ENCODE peak calls at places on chromosome 18, in eight cellular contexts. W, P, E, T, V, C, N and G are unnamed samples. For H3K4me1, the result is how much of the 10 kb centered on the place peaks cover.

GRCh38 chr18:63303562-63303961 is 16.0 kb downstream of the BCL2 start:
- DNase-seq in T (no peak), N (no peak), P (no peak), V (no peak), E (no peak), W (no peak), C (no peak), G (no peak)

GRCh38 chr18:4017479-4017878 is 437.6 kb downstream of the DLGAP1 start:
- DNase-seq in V (peak), W (no peak), E (no peak), P (no peak), T (peak), N (no peak), C (no peak), G (no peak)

GRCh38 chr18:36547544-36547943 is 250.0 kb downstream of the FHOD3 start:
- DNase-seq in C (no peak), W (no peak), T (no peak), N (no peak), P (no peak), E (no peak), V (no peak), G (no peak)

GRCh38 chr18:77110936-77111335 is 21.6 kb downstream of the MBP start:
- DNase-seq in W (no peak), C (no peak), P (no peak), N (no peak), V (no peak), T (no peak), E (no peak), G (no peak)

GRCh38 chr18:41347057-41347456 is 608.0 kb upstream of the PIK3C3 start:
- DNase-seq in P (no peak), T (no peak), W (no peak), V (no peak), C (no peak), N (no peak), E (no peak), G (no peak)

GRCh38 chr18:77106331-77106730 is 26.3 kb downstream of the MBP start:
- DNase-seq in C (no peak), P (no peak), V (no peak), N (peak), E (peak), W (no peak), T (no peak), G (no peak)

GRCh38 chr18:26386002-26386401 is 159.8 kb downstream of the TAF4B start:
- DNase-seq in C (no peak), P (peak), N (no peak), E (no peak), W (no peak), V (no peak), T (peak), G (no peak)

GRCh38 chr18:54086046-54086802 is 138.2 kb downstream of the MBD2 start:
- DNase-seq in V (no peak), E (no peak), T (no peak), C (no peak), N (peak), W (no peak), P (no peak), G (no peak)

GRCh38 chr18:57833441-57834101 is 30.5 kb upstream of the ATP8B1 start:
- DNase-seq in P (no peak), N (no peak), E (no peak), C (no peak), V (peak), W (no peak), T (peak), G (no peak)

GRCh38 chr18:34767601-34768027 is 57.5 kb downstream of the DTNA start:
- DNase-seq in E (no peak), V (no peak), N (no peak), C (no peak), P (no peak), W (no peak), T (peak), G (no peak)
- H3K4me3 ChIP-seq in E (no peak), V (no peak), N (no peak), C (no peak), P (no peak), W (no peak), T (no peak), G (no peak)

GRCh38 chr18:55461843-55462242 is 126.1 kb downstream of the TCF4 start:
- DNase-seq in P (no peak), W (no peak), T (no peak), C (no peak), E (no peak), N (no peak), V (no peak), G (no peak)

GRCh38 chr18:55457028-55457427 is 131.0 kb downstream of the TCF4 start:
- DNase-seq in C (no peak), T (no peak), E (no peak), W (no peak), N (no peak), P (no peak), V (no peak), G (no peak)

GRCh38 chr18:55455938-55456337 is 132.1 kb downstream of the TCF4 start:
- DNase-seq in N (no peak), E (no peak), T (no peak), W (no peak), V (no peak), C (no peak), P (no peak), G (no peak)

GRCh38 chr18:55462652-55463051 is 125.3 kb downstream of the TCF4 start:
- DNase-seq in C (no peak), W (no peak), N (no peak), P (no peak), V (no peak), T (no peak), E (no peak), G (no peak)

DNA sequence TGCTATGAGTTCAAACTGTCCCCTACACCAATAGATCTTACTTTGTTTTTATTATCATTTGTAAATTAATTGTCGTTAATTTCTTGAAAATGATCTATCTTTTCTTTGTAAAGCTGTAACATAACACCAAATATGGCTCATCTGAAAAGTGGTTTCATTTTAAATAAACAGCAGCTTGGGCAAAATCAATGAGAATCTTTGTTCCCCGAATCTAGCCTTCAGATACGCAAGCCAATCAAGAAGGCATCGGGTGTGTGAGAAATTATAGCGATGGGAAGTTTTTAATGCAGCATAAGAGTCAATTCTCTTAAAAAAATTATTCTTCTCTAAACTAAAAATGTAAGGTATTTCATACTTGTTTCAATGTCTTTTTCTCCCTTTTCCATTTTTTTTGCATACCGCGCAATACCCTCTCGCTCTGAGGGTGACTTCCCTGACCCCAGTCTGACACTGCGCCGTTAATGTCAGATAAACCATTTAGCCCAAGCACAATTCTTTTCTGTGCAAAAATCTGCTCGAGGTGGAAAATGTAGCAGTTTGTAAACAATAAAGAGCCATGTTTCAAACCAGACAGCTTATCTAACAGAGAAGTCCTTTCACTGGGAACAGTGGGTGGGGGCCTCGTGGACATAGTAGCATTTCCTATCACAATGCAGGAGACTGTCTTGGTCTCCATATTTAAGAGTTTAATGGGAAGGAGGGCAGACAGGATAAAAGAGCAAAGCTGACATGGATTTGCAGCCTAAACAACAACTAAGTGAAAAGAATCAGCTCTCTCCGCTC is 129.3 kb downstream of the TCF4 start:
- DNase-seq in W (no peak), V (peak), T (no peak), P (no peak), N (no peak), C (no peak), E (no peak), G (no peak)
- H3K4me1 ChIP-seq in W (under half), V (under half), T (under half), P (under half), N (under half), C (under half), E (under half), G (under half)

GRCh38 chr18:11658019-11658418 is 31.0 kb upstream of the GNAL start:
- DNase-seq in W (no peak), N (no peak), T (no peak), C (no peak), V (no peak), P (no peak), E (no peak), G (no peak)
- H3K27ac ChIP-seq in W (no peak), N (no peak), T (no peak), C (no peak), V (no peak), P (no peak), E (no peak), G (no peak)

DNA sequence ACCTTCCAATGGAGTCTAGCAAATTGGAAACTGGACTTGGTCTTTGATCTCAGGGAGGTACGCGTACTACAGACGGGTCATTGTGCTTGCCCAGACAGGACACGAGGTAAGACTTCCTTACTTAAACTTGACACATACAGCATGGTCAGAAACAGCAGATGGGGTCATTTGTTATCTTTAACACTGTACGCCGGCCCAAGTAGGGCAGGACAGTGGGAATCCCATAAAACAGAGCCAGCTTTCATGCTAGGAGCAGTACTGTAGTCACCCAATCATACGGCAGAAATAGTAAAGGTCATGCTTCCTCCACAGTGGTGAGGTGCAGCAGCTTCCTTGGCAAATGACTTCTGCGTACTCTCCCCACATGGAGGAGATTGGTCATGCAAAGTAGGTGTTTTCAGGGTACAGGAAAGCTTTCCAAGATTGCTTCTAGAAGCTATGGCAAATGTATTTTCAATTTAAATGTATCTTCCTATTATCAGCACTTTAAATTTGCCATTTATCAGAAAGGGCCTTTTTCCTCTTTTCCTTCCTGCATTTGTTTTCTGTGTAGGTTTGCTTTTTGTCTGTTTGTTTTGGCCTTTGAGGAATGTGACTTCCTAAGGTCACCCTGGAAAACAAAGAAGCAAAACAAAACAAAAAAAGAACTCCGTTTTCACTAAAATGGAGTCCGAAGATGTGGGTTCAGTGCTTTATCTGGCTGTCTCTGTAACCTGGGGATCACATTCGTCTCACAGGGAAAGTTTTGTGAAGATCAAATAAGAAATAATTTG is 74.0 kb upstream of the DSG1 start:
- DNase-seq in W (no peak), V (peak), T (no peak), N (no peak), C (no peak), P (no peak), E (no peak), G (no peak)
- H3K4me3 ChIP-seq in W (no peak), V (no peak), T (no peak), N (no peak), C (no peak), P (no peak), E (no peak), G (no peak)

GRCh38 chr18:13266208-13267100 is 47.9 kb downstream of the LDLRAD4 start:
- DNase-seq in W (no peak), T (peak), E (peak), P (peak), V (no peak), C (no peak), N (peak), G (no peak)
- H3K4me1 ChIP-seq in W (under half), T (under half), E (under half), P (under half), V (under half), C (half or more), N (under half), G (half or more)

DNA sequence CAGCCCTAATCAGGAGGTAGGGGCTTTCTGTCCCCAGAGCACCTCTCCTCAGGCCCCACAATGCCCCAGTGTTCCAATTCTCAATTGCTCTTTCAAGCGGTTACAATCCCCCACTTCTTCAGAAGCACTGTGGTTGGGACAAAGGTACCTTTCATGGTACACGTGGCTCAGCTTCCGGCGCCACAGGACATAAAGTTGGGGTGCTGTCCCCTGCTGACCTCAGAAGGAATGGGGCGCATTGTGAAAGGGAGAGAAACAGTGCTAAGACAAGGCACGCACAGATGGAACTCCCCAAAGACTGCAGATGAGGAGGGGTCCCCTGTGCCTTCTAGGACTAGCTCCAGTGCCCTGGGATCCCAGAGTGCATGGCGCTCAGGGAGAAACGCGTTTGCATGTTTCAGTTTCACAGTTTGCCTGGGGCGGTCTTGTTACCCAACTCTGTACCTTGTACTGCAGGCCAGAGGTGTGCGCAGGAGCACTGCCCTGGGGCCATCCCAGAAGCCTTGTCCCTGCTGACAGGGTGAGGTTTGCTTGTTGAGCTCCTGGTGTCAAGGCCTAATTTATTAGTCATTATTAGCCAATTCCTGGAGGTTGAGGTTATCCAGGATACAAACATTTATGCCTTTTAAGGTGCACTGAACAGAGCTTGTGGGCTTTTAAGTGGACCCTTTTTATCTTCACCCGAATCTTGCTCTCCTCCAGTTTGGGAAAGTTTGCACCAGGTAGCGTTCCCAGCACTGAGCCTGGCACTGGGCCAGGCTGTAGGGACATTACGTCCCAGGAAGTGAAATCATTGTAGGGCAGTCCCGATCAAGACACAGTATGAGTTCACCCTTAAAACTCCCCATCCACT is 7.6 kb downstream of the CNDP1 start:
- DNase-seq in P (no peak), W (no peak), T (no peak), V (no peak), C (no peak), E (peak), N (no peak), G (no peak)
- H3K27ac ChIP-seq in P (no peak), W (no peak), T (no peak), V (no peak), C (no peak), E (peak), N (no peak), G (no peak)

DNA sequence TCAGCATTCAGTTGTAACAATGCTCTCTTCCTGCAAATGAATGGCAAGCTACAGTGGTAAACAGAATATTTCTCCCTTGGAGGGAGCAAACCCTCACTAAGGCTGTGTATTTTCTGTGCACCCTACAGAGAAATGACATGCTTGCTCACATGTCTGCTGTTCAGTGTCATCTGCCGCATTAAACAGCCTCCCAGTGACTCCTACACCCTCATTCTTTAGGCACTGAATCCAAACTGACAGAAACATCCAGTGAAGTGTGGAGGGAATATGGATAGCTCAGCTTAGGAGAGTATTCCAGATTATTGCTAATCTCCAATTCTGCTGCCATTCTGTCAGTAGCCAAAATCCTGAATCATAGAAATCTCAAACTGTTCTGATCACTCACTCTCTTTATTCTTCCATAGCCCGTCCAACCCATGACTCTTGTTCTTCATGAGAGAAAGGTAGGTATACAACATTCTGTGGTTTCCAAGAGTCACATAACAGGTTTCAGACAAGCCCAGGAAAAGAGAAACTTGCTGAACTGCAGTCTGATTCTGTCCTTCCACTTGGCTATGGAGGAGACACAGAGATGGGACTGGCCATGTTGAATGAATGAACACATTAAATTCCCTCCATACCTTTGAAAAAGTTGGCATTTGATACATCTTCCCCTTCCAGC is 880.0 kb upstream of the CELF4 start:
- DNase-seq in T (no peak), V (no peak), W (no peak), N (no peak), E (no peak), C (no peak), P (no peak), G (no peak)
- H3K4me3 ChIP-seq in T (no peak), V (no peak), W (no peak), N (no peak), E (no peak), C (no peak), P (no peak), G (no peak)